ENCODE peak calls at places on chromosomes 5 and 9, in nine cellular contexts. Z is suprapubic skin, N is kidney epithelial cell, Y is heart right ventricle, U is ovary, L is GM06990, A is Peyer's patch, K is brain microvascular endothelial cell, X is GM23338. S is an unnamed sample.

GRCh38 chr5:72241346-72242003 is 78.6 kb downstream of the MRPS27 start:
- DNase-seq in U (no peak), Z (no peak), Y (no peak), A (no peak), L (no peak), K (no peak), N (no peak), X (no peak), S (no peak)

GRCh38 chr5:103800728-103801127 is 238.1 kb upstream of the NUDT12 start:
- DNase-seq in L (no peak), K (no peak), N (no peak), Z (no peak), U (no peak), A (no peak), X (no peak), Y (no peak), S (no peak)

GRCh38 chr5:124060413-124061095 is 548.6 kb downstream of the CSNK1G3 start:
- DNase-seq in A (no peak), L (no peak), Z (no peak), Y (no peak), K (no peak), U (no peak), N (no peak), X (no peak), S (no peak)

GRCh38 chr9:18396102-18396728 is 77.7 kb upstream of the ADAMTSL1 start:
- DNase-seq in N (no peak), L (no peak), U (no peak), Y (no peak), X (peak; percentile 32), K (peak; percentile 30), A (no peak), Z (no peak), S (peak; percentile 15)

GRCh38 chr5:122921826-122922225 is 76.4 kb downstream of the SNX24 start:
- DNase-seq in Z (no peak), A (no peak), L (no peak), N (no peak), K (no peak), X (peak; percentile 61), U (no peak), Y (no peak), S (no peak)

GRCh38 chr9:94843089-94843488 is 116.6 kb downstream of the AOPEP start:
- DNase-seq in X (peak; percentile 54), Y (no peak), U (no peak), Z (no peak), A (no peak), K (no peak), L (no peak), N (no peak), S (no peak)

GRCh38 chr5:69364414-69364813 is 4.9 kb downstream of the AK6 start:
- DNase-seq in L (no peak), U (no peak), K (peak; percentile 13), A (no peak), Z (no peak), Y (no peak), N (no peak), X (peak; percentile 13), S (no peak)

GRCh38 chr9:123267481-123268239 is 726 bp downstream of the STRBP start:
- DNase-seq in K (no peak), U (peak; percentile 24), L (peak; percentile 31), Z (peak; percentile 70), X (peak; percentile 41), A (peak; percentile 34), Y (peak; percentile 27), N (no peak), S (peak; percentile 59)

GRCh38 chr9:77454668-77455067 is 193.5 kb downstream of the GNA14 start:
- DNase-seq in X (no peak), L (no peak), A (no peak), U (no peak), K (peak; percentile 65), N (no peak), Y (no peak), Z (no peak), S (no peak)

GRCh38 chr9:74940600-74940999 is 12.1 kb downstream of the C9orf40 start:
- DNase-seq in Z (no peak), X (peak; percentile 48), A (no peak), Y (no peak), L (no peak), U (no peak), N (no peak), K (no peak), S (no peak)

GRCh38 chr5:32254987-32255900 is 57.5 kb downstream of the MTMR12 start:
- DNase-seq in L (no peak), K (no peak), U (no peak), N (no peak), Y (no peak), Z (no peak), A (no peak), X (no peak), S (no peak)
- H3K36me3 ChIP-seq in L (peaks cover 11% of the 10 kb centered on the region), K (peaks cover 20% of the 10 kb centered on the region), U (no peaks in the 10 kb centered on the region), N (peaks cover 1% of the 10 kb centered on the region), Y (no peaks in the 10 kb centered on the region), Z (peaks cover 53% of the 10 kb centered on the region), A (peaks cover 70% of the 10 kb centered on the region), X (peaks cover 42% of the 10 kb centered on the region), S (no peaks in the 10 kb centered on the region)

DNA sequence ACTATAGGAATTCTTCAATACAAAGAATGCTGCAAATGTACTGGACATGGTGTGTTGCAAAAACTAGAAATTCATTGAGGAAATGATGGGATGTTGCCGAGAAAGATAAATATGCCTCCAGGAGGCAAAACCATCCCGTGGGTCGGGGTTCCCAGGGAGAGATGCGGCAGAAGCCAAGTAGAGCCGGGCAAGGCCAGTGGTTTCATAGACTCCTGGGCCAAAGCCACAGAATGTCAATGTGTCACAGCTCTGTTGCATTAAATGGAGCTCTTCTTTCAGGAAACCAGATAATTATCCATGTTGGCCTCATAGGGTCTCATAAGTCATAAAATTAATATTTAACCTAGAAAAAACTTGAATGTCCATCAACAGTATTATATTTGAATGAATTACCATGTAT is 419.5 kb upstream of the CDH10 start:
- DNase-seq in A (no peak), N (no peak), Y (no peak), U (no peak), K (no peak), X (no peak), Z (no peak), L (no peak), S (no peak)
- TF ChIP-seq CTCF in A (no peak), N (no peak), Y (no peak), U (no peak), K (no peak), X (no peak), Z (no peak), L (no peak), S (no peak)

DNA sequence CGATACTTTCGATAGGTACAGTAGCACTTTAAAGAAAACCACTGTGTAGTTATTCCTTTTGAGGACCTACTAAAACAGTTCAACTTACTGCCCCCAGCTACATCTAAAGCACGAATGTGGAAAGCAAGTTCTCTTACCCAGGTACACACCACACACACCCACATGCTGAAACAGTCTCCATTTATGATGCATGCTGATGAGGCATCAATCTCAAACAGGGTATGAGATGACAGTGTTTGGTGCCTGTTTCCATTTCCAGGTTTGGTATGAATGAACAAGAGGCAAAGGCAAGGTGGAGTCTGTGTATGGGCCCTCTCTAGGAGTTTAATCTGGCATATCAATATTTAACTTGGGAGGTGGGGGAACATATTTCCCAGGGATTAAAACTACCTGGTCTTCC is 13.9 kb downstream of the HMGXB3 start:
- DNase-seq in K (no peak), U (no peak), N (no peak), L (no peak), A (no peak), Y (no peak), Z (no peak), X (no peak), S (no peak)
- H3K36me3 ChIP-seq in K (peaks cover 66% of the 10 kb centered on the region), U (no peaks in the 10 kb centered on the region), N (peaks cover 10% of the 10 kb centered on the region), L (peaks cover 23% of the 10 kb centered on the region), A (peaks cover 79% of the 10 kb centered on the region), Y (no peaks in the 10 kb centered on the region), Z (peaks cover 84% of the 10 kb centered on the region), X (peaks cover 58% of the 10 kb centered on the region), S (no peaks in the 10 kb centered on the region)

GRCh38 chr5:177085985-177086917 is at the start of gene FGFR4:
- DNase-seq in L (no peak), A (peak; percentile 71), U (peak; percentile 80), Y (peak; percentile 55), Z (peak; percentile 79), X (peak; percentile 96), N (no peak), K (peak; percentile 14), S (peak; percentile 88)

GRCh38 chr5:177087707-177088005 is 941 bp downstream of the FGFR4 start:
- DNase-seq in Z (no peak), K (no peak), L (no peak), N (no peak), Y (no peak), A (no peak), X (no peak), U (no peak), S (no peak)

GRCh38 chr5:177089146-177089545 is 2.4 kb downstream of the FGFR4 start:
- DNase-seq in A (no peak), N (no peak), K (no peak), Y (peak; percentile 46), X (no peak), U (peak; percentile 76), L (no peak), Z (no peak), S (no peak)

GRCh38 chr5:177089825-177090641 is 3.3 kb downstream of the FGFR4 start:
- DNase-seq in K (no peak), X (no peak), A (no peak), U (no peak), N (no peak), Z (no peak), L (no peak), Y (no peak), S (peak; percentile 56)

GRCh38 chr5:177086918-177087706 is 397 bp downstream of the FGFR4 start:
- DNase-seq in Y (peak; percentile 52), K (no peak), X (peak; percentile 83), U (peak; percentile 65), L (peak; percentile 71), Z (no peak), N (peak; percentile 42), A (peak; percentile 44), S (peak; percentile 92)
- TF ChIP-seq CTCF in Y (peak; percentile 35), K (peak; percentile 38), X (peak; percentile 79), U (peak; percentile 71), L (peak; percentile 47), Z (peak; percentile 72), N (peak; percentile 56), A (peak; percentile 97), S (peak; percentile 88)

S was measured in mucosa of descending colon.